ENCODE peak calls at places on chromosomes 3 and 15, in eight cellular contexts. A is AG20443; U is posterior cingulate gyrus; Z is astrocyte of the spinal cord; B is astrocyte; I is ascending aorta; F is NCI-H446 treated with DMSO at 0.1 percent for 48 hours; T is stimulated activated CD8-positive, alpha-beta memory T cell treated with anti-CD3 and anti-CD28 coated beads, Interleukin-4, amount 100 ng/mL, for 24 hours. H is an unnamed sample.

GRCh38 chr3:177338697-177339219 is 141.5 kb upstream of the TBL1XR1 start:
- DNase-seq in I (no peak), U (no peak), B (peak), A (no peak), Z (no peak), T (no peak), F (no peak), H (no peak)

GRCh38 chr3:48187579-48188265 is 495 bp downstream of the CDC25A start:
- DNase-seq in T (peak), A (peak), F (no peak), I (no peak), B (no peak), Z (no peak), U (peak), H (no peak)

GRCh38 chr3:158953131-158953530 is 151.3 kb downstream of the MFSD1 start:
- DNase-seq in Z (no peak), U (no peak), A (no peak), I (no peak), T (no peak), F (no peak), B (no peak), H (no peak)

GRCh38 chr3:154100556-154100955 is 20.6 kb upstream of the ARHGEF26 start:
- DNase-seq in I (no peak), F (no peak), A (no peak), U (no peak), B (no peak), T (no peak), Z (no peak), H (no peak)

GRCh38 chr15:69548771-69549170 is 96.2 kb downstream of the RPLP1 start:
- DNase-seq in I (no peak), U (no peak), F (no peak), A (no peak), T (no peak), B (no peak), Z (no peak), H (no peak)

GRCh38 chr3:37913531-37913930 is 51.9 kb downstream of the CTDSPL start:
- DNase-seq in I (no peak), A (no peak), B (no peak), Z (no peak), U (no peak), T (no peak), F (no peak), H (no peak)

GRCh38 chr15:31522056-31522455 is 195.4 kb downstream of the KLF13 start:
- DNase-seq in F (no peak), T (no peak), B (no peak), I (no peak), Z (no peak), U (no peak), A (no peak), H (no peak)

GRCh38 chr3:126521122-126521891 is 2.6 kb upstream of the CHST13 start:
- DNase-seq in B (no peak), F (no peak), Z (no peak), A (no peak), T (no peak), U (no peak), I (no peak), H (no peak)

GRCh38 chr15:56765252-56765651 is 31.9 kb upstream of the ZNF280D start:
- DNase-seq in I (no peak), Z (peak), A (peak), B (peak), T (no peak), F (no peak), U (no peak), H (no peak)

GRCh38 chr15:39887832-39888231 is 32.2 kb downstream of the GPR176 start:
- DNase-seq in Z (peak), I (no peak), F (no peak), U (peak), B (no peak), A (peak), T (no peak), H (no peak)

GRCh38 chr3:179613807-179614206 is 9.2 kb downstream of the NDUFB5 start:
- DNase-seq in I (no peak), Z (peak), B (peak), A (peak), F (no peak), T (no peak), U (no peak), H (no peak)

GRCh38 chr3:71453319-71453718 is 130.2 kb downstream of the FOXP1 start:
- DNase-seq in A (no peak), F (no peak), B (no peak), U (no peak), I (no peak), T (no peak), Z (no peak), H (no peak)

GRCh38 chr15:64893481-64894394 is 18.0 kb upstream of the ANKDD1A start:
- DNase-seq in B (peak), I (peak), U (peak), Z (peak), A (peak), F (no peak), T (peak), H (no peak)

H was measured in cerebellar nuclear complex.